ENCODE peak calls at places on chromosomes 5 and 9, in seven cellular contexts. S, Y, P, Q, X, K and B are unnamed samples.

GRCh38 chr9:3447813-3448212 is 78.0 kb downstream of the RFX3 start:
- DNase-seq in S (no peak), Y (no peak), P (no peak), Q (no peak), X (no peak), K (no peak), B (no peak)

GRCh38 chr5:158979749-158980521 is 119.8 kb downstream of the EBF1 start:
- DNase-seq in S (no peak), Y (no peak), P (no peak), Q (no peak), X (no peak), K (no peak), B (no peak)

GRCh38 chr5:66992547-66992946 is 204.1 kb downstream of the CD180 start:
- DNase-seq in S (no peak), Y (no peak), P (no peak), Q (no peak), X (no peak), K (no peak), B (no peak)

GRCh38 chr5:172834570-172835245 is 657 bp downstream of the ERGIC1 start:
- DNase-seq in S (no peak), Y (peak; percentile 66), P (peak; percentile 69), Q (peak; percentile 64), X (no peak), K (no peak), B (no peak)

GRCh38 chr9:135821116-135821515 is 86.2 kb downstream of the CAMSAP1 start:
- DNase-seq in S (no peak), Y (no peak), P (no peak), Q (no peak), X (no peak), K (no peak), B (no peak)

GRCh38 chr5:89297111-89297510 is 414.1 kb upstream of the MEF2C start:
- DNase-seq in S (no peak), Y (no peak), P (no peak), Q (no peak), X (no peak), K (no peak), B (no peak)

GRCh38 chr5:177425196-177425800 is 1.2 kb upstream of the GRK6 start:
- DNase-seq in S (no peak), Y (no peak), P (no peak), Q (no peak), X (no peak), K (no peak), B (no peak)

GRCh38 chr5:95812100-95812472 is 10.4 kb downstream of the GLRX start:
- DNase-seq in S (no peak), Y (peak; percentile 77), P (no peak), Q (peak; percentile 35), X (no peak), K (peak; percentile 41), B (no peak)

GRCh38 chr5:141507387-141508091 is 18.7 kb downstream of the PCDHGC5 start:
- DNase-seq in S (peak; percentile 52), Y (no peak), P (no peak), Q (peak; percentile 66), X (no peak), K (no peak), B (no peak)

GRCh38 chr9:98230789-98231188 is 24.7 kb downstream of the TBC1D2 start:
- DNase-seq in S (no peak), Y (no peak), P (no peak), Q (no peak), X (peak; percentile 2), K (no peak), B (no peak)

GRCh38 chr5:23506329-23507236 is 826 bp upstream of the PRDM9 start:
- DNase-seq in S (no peak), Y (peak; percentile 56), P (peak; percentile 66), Q (peak; percentile 16), X (no peak), K (no peak), B (no peak)
- TF ChIP-seq TAF1 in S (no peak), Y (no peak), P (no peak), Q (no peak), X (no peak), K (no peak), B (no peak)

GRCh38 chr5:40406426-40407211 is 273.1 kb upstream of the PTGER4 start:
- DNase-seq in S (no peak), Y (peak; percentile 3), P (no peak), Q (no peak), X (no peak), K (no peak), B (no peak)
- TF ChIP-seq TAF1 in S (no peak), Y (no peak), P (no peak), Q (no peak), X (no peak), K (no peak), B (no peak)

GRCh38 chr5:149247726-149248125 is 23.9 kb upstream of the AFAP1L1 start:
- DNase-seq in S (no peak), Y (no peak), P (no peak), Q (no peak), X (no peak), K (no peak), B (no peak)
- TF ChIP-seq TAF1 in S (no peak), Y (no peak), P (no peak), Q (no peak), X (no peak), K (no peak), B (no peak)

GRCh38 chr5:138179277-138179857 is 455 bp downstream of the KIF20A start:
- DNase-seq in S (no peak), Y (peak; percentile 8), P (peak; percentile 53), Q (peak; percentile 11), X (no peak), K (peak; percentile 22), B (no peak)
- TF ChIP-seq TAF1 in S (no peak), Y (no peak), P (no peak), Q (no peak), X (no peak), K (no peak), B (no peak)

DNA sequence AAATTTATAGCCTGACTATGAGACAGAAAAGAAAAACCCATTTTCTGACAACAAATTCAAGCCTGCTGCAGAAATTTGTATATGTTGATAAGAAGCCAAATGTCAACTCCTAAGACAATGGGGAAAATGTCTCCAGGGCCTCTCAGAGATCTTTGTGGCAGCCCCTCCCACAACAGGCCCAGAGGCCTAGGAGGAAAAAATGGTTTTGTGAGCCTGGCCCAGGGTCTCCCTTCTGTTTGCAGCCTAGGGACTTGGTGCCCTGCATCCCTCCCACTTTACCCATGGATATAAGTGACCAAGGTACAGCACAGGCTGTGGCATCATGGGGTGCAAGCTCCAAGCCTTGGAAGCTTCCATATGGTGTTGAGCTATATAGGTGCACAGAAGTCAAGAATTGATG is 740.2 kb downstream of the SEMA5A start:
- DNase-seq in S (no peak), Y (no peak), P (no peak), Q (no peak), X (no peak), K (no peak), B (no peak)
- TF ChIP-seq TAF1 in S (no peak), Y (no peak), P (no peak), Q (no peak), X (no peak), K (no peak), B (no peak)

DNA sequence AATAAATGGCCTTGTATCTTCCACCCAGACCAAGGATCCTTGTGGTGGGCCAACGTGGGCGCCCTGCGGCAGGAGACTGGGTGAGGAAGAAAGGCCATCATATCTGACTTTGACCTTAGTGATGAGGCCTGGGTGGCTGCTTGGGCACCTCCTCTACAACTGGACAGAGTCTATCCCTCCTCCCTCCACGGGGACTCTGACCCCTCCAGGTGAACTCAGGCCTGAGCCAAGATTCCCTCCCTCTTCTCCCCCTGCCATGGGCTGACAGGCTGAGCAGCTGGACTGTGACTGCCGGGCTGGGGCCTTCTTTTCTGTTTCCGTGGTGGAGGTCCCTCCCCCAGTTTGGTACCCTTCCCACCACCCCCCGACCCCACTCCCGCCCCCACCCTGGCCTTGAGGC is 1.4 kb upstream of the PHYHD1 start:
- DNase-seq in S (no peak), Y (peak; percentile 50), P (no peak), Q (no peak), X (no peak), K (no peak), B (no peak)
- TF ChIP-seq TAF1 in S (no peak), Y (no peak), P (no peak), Q (no peak), X (no peak), K (no peak), B (no peak)

DNA sequence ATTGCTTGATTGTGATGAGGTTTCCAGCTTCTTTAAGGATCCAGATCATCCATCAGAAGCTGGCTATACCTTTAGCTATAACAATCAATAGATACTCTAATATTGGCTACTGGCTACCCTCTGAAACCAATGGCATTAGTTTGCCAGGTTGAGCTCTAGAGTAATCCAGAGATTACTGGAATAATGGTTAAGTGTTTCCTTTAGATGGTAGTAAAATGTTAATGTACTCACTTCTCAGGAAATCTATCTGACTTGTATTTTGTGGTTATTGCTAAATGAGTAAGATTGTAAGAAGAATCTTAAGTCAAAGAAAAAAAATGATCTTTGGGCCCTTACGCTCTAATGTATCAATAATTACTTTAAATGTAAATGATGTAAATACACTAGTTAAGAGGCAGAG is 57.6 kb upstream of the OTP start:
- DNase-seq in S (no peak), Y (no peak), P (no peak), Q (no peak), X (no peak), K (no peak), B (no peak)
- TF ChIP-seq TAF1 in S (no peak), Y (no peak), P (no peak), Q (no peak), X (no peak), K (no peak), B (no peak)

DNA sequence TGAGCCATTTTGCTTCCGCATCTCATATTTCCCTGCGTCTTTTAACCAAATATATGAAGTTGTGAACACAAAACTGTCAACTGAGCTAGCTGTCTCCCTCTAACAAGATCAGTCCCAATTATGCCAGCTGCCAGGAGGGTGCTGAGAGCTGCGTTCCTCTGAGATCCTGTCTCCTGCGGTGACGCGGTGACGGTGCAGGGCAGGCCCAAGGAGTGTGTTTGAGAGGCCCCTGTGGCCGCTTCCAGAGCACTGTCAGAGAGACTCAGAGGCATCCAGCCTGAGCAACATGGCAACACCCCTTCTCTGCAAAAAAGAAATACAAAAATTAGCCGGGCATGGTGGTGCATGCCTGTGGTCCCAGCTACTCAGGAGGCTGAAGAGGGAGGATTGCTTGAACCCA is 126.3 kb upstream of the FOXD4L5 start:
- DNase-seq in S (no peak), Y (no peak), P (no peak), Q (no peak), X (no peak), K (no peak), B (no peak)
- TF ChIP-seq TAF1 in S (no peak), Y (no peak), P (no peak), Q (no peak), X (no peak), K (no peak), B (no peak)